ENCODE peak calls at places on chromosome 17, in ten cellular contexts. P is naive thymus-derived CD8-positive, alpha-beta T cell; X is choroid plexus epithelial cell; M is AG09319; A is tibial nerve; D is M059J; K is hypothalamus; E is amniotic stem cell; Y is CD4-positive, alpha-beta T cell; R is activated CD4-positive, alpha-beta T cell treated with anti-CD3 and anti-CD28 coated beads for 36 hours. N is an unnamed sample.

GRCh38 chr17:34154916-34155730 is 100.0 kb upstream of the CCL2 start:
- DNase-seq in A (no peak), K (peak), E (no peak), P (no peak), R (peak), Y (no peak), M (no peak), X (no peak), D (no peak), N (no peak)

GRCh38 chr17:82632461-82632860 is 15.8 kb downstream of the WDR45B start:
- DNase-seq in K (no peak), X (no peak), D (no peak), Y (no peak), M (no peak), A (no peak), E (no peak), P (no peak), R (no peak), N (no peak)

GRCh38 chr17:80925668-80926067 is 66.0 kb upstream of the CHMP6 start:
- DNase-seq in X (no peak), P (no peak), D (no peak), A (no peak), R (no peak), K (no peak), Y (no peak), E (no peak), M (no peak), N (no peak)

GRCh38 chr17:42287305-42288077 is 807 bp upstream of the STAT5A start:
- DNase-seq in X (no peak), K (peak), Y (peak), D (no peak), R (peak), E (no peak), P (peak), A (no peak), M (no peak), N (no peak)

GRCh38 chr17:36486204-36487194 is at the start of gene ZNHIT3:
- DNase-seq in Y (peak), K (peak), M (peak), R (peak), A (peak), E (peak), X (peak), D (peak), P (peak), N (peak)

GRCh38 chr17:76684756-76685155 is 26.0 kb downstream of the MXRA7 start:
- DNase-seq in E (no peak), Y (no peak), M (no peak), D (no peak), P (no peak), A (no peak), X (no peak), R (no peak), K (no peak), N (no peak)

GRCh38 chr17:82399601-82400101 is 18.5 kb upstream of the HEXD start:
- DNase-seq in M (no peak), P (no peak), R (no peak), A (no peak), X (no peak), K (no peak), Y (no peak), D (no peak), E (no peak), N (no peak)

GRCh38 chr17:6105608-6106007 is 35.4 kb downstream of the WSCD1 start:
- DNase-seq in Y (no peak), A (no peak), P (no peak), R (no peak), X (no peak), D (no peak), K (no peak), M (no peak), E (no peak), N (no peak)

GRCh38 chr17:43013296-43013695 is 6.7 kb downstream of the IFI35 start:
- DNase-seq in M (no peak), Y (no peak), P (no peak), K (no peak), X (no peak), A (no peak), R (no peak), D (no peak), E (no peak), N (no peak)